ENCODE peak calls at places on chromosomes 16 and 17, in four cellular contexts. X, S, N and K are unnamed samples.

GRCh38 chr16:11914759-11915643 is 755 bp downstream of the GSPT1 start:
- DNase-seq in X (peak), S (peak), N (no peak), K (peak)

GRCh38 chr17:55751720-55752250 is 934 bp downstream of the PCTP start:
- DNase-seq in X (no peak), S (no peak), N (no peak), K (no peak)

GRCh38 chr17:17130077-17130844 is 75.9 kb downstream of the PLD6 start:
- DNase-seq in X (no peak), S (no peak), N (no peak), K (no peak)

GRCh38 chr17:77383613-77384608 is 243.1 kb downstream of the SEC14L1 start:
- DNase-seq in X (no peak), S (no peak), N (no peak), K (no peak)

GRCh38 chr16:89334461-89334860 is 117.0 kb downstream of the ZNF778 start:
- DNase-seq in X (no peak), S (no peak), N (no peak), K (no peak)

GRCh38 chr16:58332997-58333700 is 38.3 kb upstream of the PRSS54 start:
- DNase-seq in X (peak), S (peak), N (no peak), K (no peak)

GRCh38 chr16:84266451-84266850 is 26.6 kb upstream of the KCNG4 start:
- DNase-seq in X (peak), S (peak), N (peak), K (peak)

GRCh38 chr16:72530434-72530833 is 358.5 kb upstream of the PMFBP1 start:
- DNase-seq in X (no peak), S (no peak), N (no peak), K (no peak)

GRCh38 chr16:72815348-72816318 is 232.3 kb downstream of the ZFHX3 start:
- DNase-seq in X (no peak), S (no peak), N (peak), K (no peak)

GRCh38 chr16:87851141-87851587 is 18.1 kb downstream of the SLC7A5 start:
- DNase-seq in X (no peak), S (no peak), N (no peak), K (no peak)

GRCh38 chr17:4177732-4178131 is 34.7 kb downstream of the CYB5D2 start:
- DNase-seq in X (no peak), S (no peak), N (no peak), K (no peak)

GRCh38 chr17:82055023-82055964 is 3.6 kb downstream of the GPS1 start:
- DNase-seq in X (no peak), S (no peak), N (no peak), K (no peak)

GRCh38 chr17:66531826-66532439 is 229.5 kb downstream of the PRKCA start:
- DNase-seq in X (no peak), S (no peak), N (no peak), K (no peak)

GRCh38 chr17:37718383-37719048 is 26.3 kb downstream of the HNF1B start:
- DNase-seq in X (no peak), S (no peak), N (no peak), K (no peak)

GRCh38 chr16:89172901-89173628 is 1.5 kb downstream of the CDH15 start:
- DNase-seq in X (no peak), S (no peak), N (no peak), K (peak)

GRCh38 chr17:79950711-79951110 is 85.0 kb downstream of the TBC1D16 start:
- DNase-seq in X (no peak), S (no peak), N (no peak), K (no peak)

GRCh38 chr16:69930117-69930776 is 20.9 kb upstream of the CLEC18A start:
- DNase-seq in X (peak), S (peak), N (no peak), K (peak)

GRCh38 chr16:30722443-30722842 is 23.5 kb downstream of the SRCAP start:
- DNase-seq in X (peak), S (no peak), N (no peak), K (peak)

GRCh38 chr17:77235370-77236080 is 94.8 kb downstream of the SEC14L1 start:
- DNase-seq in X (no peak), S (no peak), N (peak), K (peak)

GRCh38 chr17:79730437-79730768 is 340 bp upstream of the ENPP7 start:
- DNase-seq in X (no peak), S (no peak), N (no peak), K (no peak)

GRCh38 chr17:75617675-75618074 is 15.6 kb upstream of the SMIM5 start:
- DNase-seq in X (no peak), S (no peak), N (no peak), K (no peak)

GRCh38 chr17:69326302-69327059 is 452 bp downstream of the ABCA5 start:
- DNase-seq in X (no peak), S (no peak), N (no peak), K (no peak)

GRCh38 chr17:8443756-8444155 is 8.1 kb downstream of the NDEL1 start:
- DNase-seq in X (no peak), S (no peak), N (no peak), K (no peak)

GRCh38 chr17:47844230-47844629 is 3.2 kb upstream of the SCRN2 start:
- DNase-seq in X (no peak), S (no peak), N (no peak), K (no peak)

GRCh38 chr16:2482181-2483107 is 7.5 kb downstream of the TBC1D24 start:
- DNase-seq in X (no peak), S (no peak), N (no peak), K (peak)

GRCh38 chr17:29038511-29039300 is 4.2 kb upstream of the PIPOX start:
- DNase-seq in X (no peak), S (no peak), N (no peak), K (peak)

GRCh38 chr16:28052274-28053128 is 11.0 kb downstream of the GSG1L start:
- DNase-seq in X (no peak), S (no peak), N (no peak), K (no peak)

GRCh38 chr17:38454528-38454927 is 26.3 kb downstream of the ARHGAP23 start:
- DNase-seq in X (no peak), S (no peak), N (no peak), K (peak)

GRCh38 chr16:29708917-29709600 is 30.1 kb downstream of the QPRT start:
- DNase-seq in X (no peak), S (peak), N (no peak), K (no peak)

GRCh38 chr16:29714396-29714795 is 31.4 kb downstream of the C16orf54 start:
- DNase-seq in X (no peak), S (no peak), N (no peak), K (no peak)

GRCh38 chr16:29712770-29713169 is 33.0 kb downstream of the C16orf54 start:
- DNase-seq in X (no peak), S (no peak), N (no peak), K (no peak)

GRCh38 chr16:29714972-29715371 is 30.8 kb downstream of the C16orf54 start:
- DNase-seq in X (no peak), S (no peak), N (no peak), K (no peak)

DNA sequence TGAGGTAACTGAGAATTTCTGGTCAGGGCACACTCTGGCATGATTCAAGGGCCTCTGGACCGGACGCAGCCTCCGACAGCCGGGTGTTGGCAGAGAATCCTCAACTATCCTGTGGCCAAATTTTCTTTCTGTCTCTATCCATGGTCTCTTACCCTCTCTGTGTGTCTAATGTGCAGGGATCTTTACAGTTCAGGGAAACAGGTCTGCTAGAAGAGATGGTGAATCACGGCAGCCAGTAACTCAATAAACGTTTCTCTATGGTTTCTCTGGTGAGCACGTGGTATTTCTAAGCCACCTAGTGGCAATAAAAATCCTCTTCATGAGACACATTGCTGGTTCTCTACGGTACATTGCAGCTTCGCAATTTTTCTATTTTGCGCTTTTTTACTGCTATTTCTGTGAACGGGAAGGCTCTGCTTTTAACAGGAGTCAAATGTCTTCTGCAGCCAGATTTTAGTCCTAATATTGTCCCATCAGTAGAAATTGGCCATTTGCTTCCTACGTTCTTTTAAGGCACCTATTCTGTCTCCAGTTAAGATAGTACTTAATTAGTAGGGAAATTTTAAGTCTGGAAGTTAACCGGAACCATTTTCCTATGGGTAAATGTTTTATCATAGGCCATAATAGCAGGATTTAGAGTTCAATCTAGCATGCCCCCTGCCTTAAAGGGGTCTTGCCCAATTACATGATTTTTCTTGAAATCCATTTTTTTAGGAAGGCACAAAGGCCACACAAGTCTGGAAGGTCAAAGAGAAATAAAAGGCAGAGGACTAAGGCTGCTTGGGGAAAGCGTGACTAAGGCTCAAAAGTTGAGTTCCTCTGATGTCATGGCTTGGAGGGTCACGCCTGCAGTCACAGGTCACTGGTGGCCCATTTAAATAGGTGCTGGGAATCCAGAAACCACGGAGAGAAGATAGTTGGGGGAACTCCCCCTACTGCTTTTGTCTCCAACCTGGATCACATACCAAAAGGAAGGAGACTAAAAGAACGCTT is 31.5 kb downstream of the QPRT start:
- DNase-seq in X (peak), S (no peak), N (no peak), K (peak)
- TF ChIP-seq USF1 in X (peak), S (peak), N (peak), K (peak)

DNA sequence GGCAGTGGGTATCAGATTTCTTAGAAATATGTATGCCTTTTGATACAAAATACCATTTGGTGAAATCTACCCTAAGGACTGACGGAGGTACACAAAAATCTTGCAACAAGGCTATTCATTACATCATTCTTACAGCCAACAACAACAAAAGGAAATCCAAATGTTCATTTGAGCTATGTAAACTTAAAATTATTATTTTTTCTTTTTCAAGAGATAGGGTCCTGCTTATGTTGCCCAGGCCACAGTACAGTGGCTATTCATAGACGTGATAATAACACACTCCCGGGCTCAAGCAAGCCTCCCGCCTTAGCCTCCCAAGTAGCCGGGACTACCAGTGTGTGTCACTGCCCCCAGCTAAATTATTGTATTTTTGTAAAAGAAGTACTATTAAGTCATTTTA is 9.0 kb downstream of the SRR start:
- DNase-seq in X (no peak), S (no peak), N (no peak), K (no peak)
- TF ChIP-seq USF1 in X (no peak), S (no peak), N (no peak), K (no peak)

DNA sequence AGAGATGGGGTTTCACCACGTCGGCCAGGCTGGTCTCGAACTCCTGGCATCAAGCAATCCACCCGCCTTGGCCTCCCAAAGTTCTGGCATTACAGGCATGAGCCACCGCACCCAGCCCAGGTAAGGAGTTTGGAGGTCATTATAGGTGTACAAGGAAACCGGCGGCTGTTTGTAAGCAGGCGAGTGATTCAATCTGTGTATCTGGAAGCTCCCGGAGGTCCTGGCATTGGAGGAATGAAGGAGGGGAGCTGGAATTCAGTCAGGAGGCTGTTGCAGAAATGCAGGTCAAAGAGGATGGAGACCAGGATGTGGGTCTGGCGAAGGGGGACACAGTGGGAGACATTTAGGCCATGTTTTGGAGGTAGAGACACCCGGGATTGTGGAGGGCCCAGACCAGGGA is 18.8 kb downstream of the CDC42EP4 start:
- DNase-seq in X (no peak), S (no peak), N (no peak), K (no peak)
- TF ChIP-seq USF1 in X (no peak), S (no peak), N (no peak), K (no peak)

GRCh38 chr16:80105160-80105559 is 435.6 kb upstream of the DYNLRB2 start:
- DNase-seq in X (no peak), S (no peak), N (no peak), K (no peak)
- TF ChIP-seq USF1 in X (no peak), S (no peak), N (no peak), K (no peak)

GRCh38 chr16:74271879-74272278 is 24.7 kb upstream of the PSMD7 start:
- DNase-seq in X (no peak), S (no peak), N (no peak), K (no peak)
- TF ChIP-seq USF1 in X (no peak), S (no peak), N (no peak), K (no peak)